ENCODE peak calls at places on chromosomes 3 and 15, in four cellular contexts. B is MM.1S; G is CD4-positive, alpha-beta memory T cell; P is naive thymus-derived CD4-positive, alpha-beta T cell. U is an unnamed sample.

GRCh38 chr3:143608966-143609365 is 239.3 kb downstream of the SLC9A9 start:
- DNase-seq in B (no peak), G (no peak), P (no peak), U (no peak)

GRCh38 chr15:100623301-100623700 is 20.9 kb downstream of the ASB7 start:
- DNase-seq in B (no peak), G (no peak), P (no peak), U (no peak)

GRCh38 chr3:57794501-57794900 is 38.4 kb downstream of the SLMAP start:
- DNase-seq in B (no peak), G (no peak), P (no peak), U (no peak)

GRCh38 chr3:14879161-14879888 is 60.6 kb downstream of the FGD5 start:
- DNase-seq in B (no peak), G (peak), P (peak), U (peak)

GRCh38 chr15:99486371-99487336 is 79.1 kb upstream of the MEF2A start:
- DNase-seq in B (no peak), G (no peak), P (no peak), U (no peak)

GRCh38 chr3:46096336-46096735 is 69.1 kb upstream of the XCR1 start:
- DNase-seq in B (no peak), G (no peak), P (no peak), U (no peak)

GRCh38 chr15:27339138-27339537 is 368.2 kb downstream of the GABRG3 start:
- DNase-seq in B (no peak), G (no peak), P (no peak), U (no peak)

GRCh38 chr3:43736558-43736995 is 45.8 kb downstream of the ABHD5 start:
- DNase-seq in B (no peak), G (no peak), P (no peak), U (no peak)

GRCh38 chr3:100087203-100087602 is 27.1 kb downstream of the FILIP1L start:
- DNase-seq in B (peak), G (no peak), P (no peak), U (no peak)

GRCh38 chr3:83321457-83321856 is 1560.0 kb upstream of the GBE1 start:
- DNase-seq in B (peak), G (no peak), P (no peak), U (peak)

GRCh38 chr3:71548995-71549394 is 34.5 kb downstream of the FOXP1 start:
- DNase-seq in B (no peak), G (no peak), P (no peak), U (no peak)

GRCh38 chr15:68154923-68155559 is 50.1 kb downstream of the CALML4 start:
- DNase-seq in B (peak), G (peak), P (peak), U (peak)

GRCh38 chr3:128499724-128500275 is 6.8 kb upstream of the GATA2 start:
- DNase-seq in B (no peak), G (no peak), P (no peak), U (no peak)

GRCh38 chr3:136819784-136820640 is 1.1 kb downstream of the SLC35G2 start:
- DNase-seq in B (no peak), G (peak), P (no peak), U (no peak)

GRCh38 chr3:194422188-194422587 is 23.1 kb upstream of the GP5 start:
- DNase-seq in B (no peak), G (no peak), P (no peak), U (no peak)

GRCh38 chr15:101066501-101067408 is 147.6 kb downstream of the LRRK1 start:
- DNase-seq in B (no peak), G (no peak), P (no peak), U (no peak)

GRCh38 chr3:40923130-40923529 is 276.2 kb upstream of the CTNNB1 start:
- DNase-seq in B (no peak), G (no peak), P (no peak), U (no peak)

GRCh38 chr15:88141490-88141889 is 115.0 kb downstream of the NTRK3 start:
- DNase-seq in B (no peak), G (no peak), P (no peak), U (no peak)

GRCh38 chr3:181915556-181915955 is 203.8 kb downstream of the SOX2 start:
- DNase-seq in B (no peak), G (no peak), P (no peak), U (no peak)

GRCh38 chr3:47850062-47850802 is 47.3 kb downstream of the DHX30 start:
- DNase-seq in B (no peak), G (no peak), P (no peak), U (no peak)

GRCh38 chr15:66785637-66786036 is 83.6 kb downstream of the SMAD6 start:
- DNase-seq in B (no peak), G (no peak), P (no peak), U (no peak)

GRCh38 chr15:91268510-91268909 is 168.5 kb downstream of the SV2B start:
- DNase-seq in B (peak), G (no peak), P (no peak), U (no peak)

GRCh38 chr3:162170581-162170980 is 674.0 kb downstream of the OTOL1 start:
- DNase-seq in B (no peak), G (no peak), P (no peak), U (no peak)

GRCh38 chr15:28459279-28459678 is 73.5 kb downstream of the GOLGA8G start:
- DNase-seq in B (no peak), G (no peak), P (no peak), U (no peak)

GRCh38 chr3:124766113-124767095 is 36.2 kb downstream of the UMPS start:
- DNase-seq in B (no peak), G (no peak), P (no peak), U (no peak)

GRCh38 chr3:17979248-17979647 is 236.8 kb upstream of the TBC1D5 start:
- DNase-seq in B (no peak), G (no peak), P (no peak), U (peak)

GRCh38 chr3:114418724-114419543 is 125.1 kb downstream of the TIGIT start:
- DNase-seq in B (peak), G (peak), P (peak), U (peak)

GRCh38 chr3:25044762-25045161 is 383.3 kb upstream of the RARB start:
- DNase-seq in B (no peak), G (no peak), P (no peak), U (no peak)

GRCh38 chr3:100189444-100189964 is 71.3 kb upstream of the TBC1D23 start:
- DNase-seq in B (no peak), G (no peak), P (no peak), U (no peak)

GRCh38 chr3:147864754-147865354 is 455.7 kb downstream of the ZIC1 start:
- DNase-seq in B (no peak), G (no peak), P (no peak), U (no peak)

GRCh38 chr15:55586808-55587207 is 1.3 kb downstream of the PYGO1 start:
- DNase-seq in B (no peak), G (no peak), P (no peak), U (no peak)

GRCh38 chr3:24136624-24137310 is 191.7 kb downstream of the NR1D2 start:
- DNase-seq in B (peak), G (no peak), P (no peak), U (no peak)

GRCh38 chr3:52891615-52892081 is 5.7 kb downstream of the STIMATE start:
- DNase-seq in B (no peak), G (no peak), P (no peak), U (no peak)

GRCh38 chr15:99502182-99502581 is 63.6 kb upstream of the MEF2A start:
- DNase-seq in B (no peak), G (no peak), P (no peak), U (no peak)

GRCh38 chr3:43879166-43879565 is 188.4 kb downstream of the ABHD5 start:
- DNase-seq in B (peak), G (no peak), P (no peak), U (no peak)

GRCh38 chr15:77599357-77599756 is 33.4 kb downstream of the LINGO1 start:
- DNase-seq in B (no peak), G (no peak), P (no peak), U (no peak)

DNA sequence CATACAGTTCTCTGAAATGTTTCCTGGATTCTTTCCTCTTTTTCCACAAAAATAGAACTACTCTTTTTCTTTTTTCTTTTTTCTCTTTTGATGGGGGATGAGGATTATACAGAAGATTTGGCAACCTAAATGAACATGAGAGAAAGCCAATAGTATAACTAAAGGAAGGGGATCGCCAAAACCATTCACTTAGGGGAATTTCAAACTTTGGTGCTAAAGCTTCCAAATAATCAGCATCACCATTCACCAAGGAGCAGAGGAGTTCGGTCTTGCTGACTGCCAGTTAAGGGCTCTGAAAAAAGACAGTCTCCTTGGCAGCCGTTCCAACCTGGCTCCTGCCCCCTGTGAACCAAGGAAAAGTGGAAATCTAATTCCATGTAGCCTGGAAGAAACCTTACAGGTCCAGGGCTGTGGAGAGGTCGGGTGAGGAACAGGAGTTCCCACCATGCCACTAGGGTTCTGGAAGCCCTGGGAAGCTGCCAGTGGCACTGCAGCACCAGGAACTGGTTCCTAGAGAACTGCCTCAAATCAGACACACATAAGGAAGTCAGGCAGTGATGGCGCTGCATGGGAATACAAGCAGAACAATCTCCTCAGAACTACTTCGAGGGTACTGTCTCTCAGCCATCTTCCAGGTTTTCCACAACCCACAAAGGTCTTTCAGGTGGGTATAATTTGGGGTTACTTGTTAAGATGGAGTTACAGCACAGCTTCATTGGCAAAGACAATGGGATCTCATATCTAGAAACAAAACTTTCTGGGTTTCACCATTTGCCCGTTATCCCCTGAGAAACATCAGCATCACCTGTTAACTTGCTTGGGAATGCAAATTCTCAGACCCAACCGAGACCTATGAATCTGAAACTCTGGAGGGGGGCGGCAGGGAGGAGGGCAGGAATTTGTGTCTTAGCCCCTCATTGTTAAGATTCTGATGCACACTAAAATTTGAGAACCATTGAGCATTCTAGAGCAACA is 176.7 kb downstream of the TNIK start:
- DNase-seq in B (no peak), G (no peak), P (no peak), U (no peak)
- H3K4me3 ChIP-seq in B (no peak), G (no peak), P (no peak), U (no peak)

GRCh38 chr3:122912772-122913538 is 114.6 kb downstream of the SEMA5B start:
- DNase-seq in B (no peak), G (no peak), P (no peak), U (no peak)
- H3K4me3 ChIP-seq in B (no peak), G (no peak), P (no peak), U (no peak)

DNA sequence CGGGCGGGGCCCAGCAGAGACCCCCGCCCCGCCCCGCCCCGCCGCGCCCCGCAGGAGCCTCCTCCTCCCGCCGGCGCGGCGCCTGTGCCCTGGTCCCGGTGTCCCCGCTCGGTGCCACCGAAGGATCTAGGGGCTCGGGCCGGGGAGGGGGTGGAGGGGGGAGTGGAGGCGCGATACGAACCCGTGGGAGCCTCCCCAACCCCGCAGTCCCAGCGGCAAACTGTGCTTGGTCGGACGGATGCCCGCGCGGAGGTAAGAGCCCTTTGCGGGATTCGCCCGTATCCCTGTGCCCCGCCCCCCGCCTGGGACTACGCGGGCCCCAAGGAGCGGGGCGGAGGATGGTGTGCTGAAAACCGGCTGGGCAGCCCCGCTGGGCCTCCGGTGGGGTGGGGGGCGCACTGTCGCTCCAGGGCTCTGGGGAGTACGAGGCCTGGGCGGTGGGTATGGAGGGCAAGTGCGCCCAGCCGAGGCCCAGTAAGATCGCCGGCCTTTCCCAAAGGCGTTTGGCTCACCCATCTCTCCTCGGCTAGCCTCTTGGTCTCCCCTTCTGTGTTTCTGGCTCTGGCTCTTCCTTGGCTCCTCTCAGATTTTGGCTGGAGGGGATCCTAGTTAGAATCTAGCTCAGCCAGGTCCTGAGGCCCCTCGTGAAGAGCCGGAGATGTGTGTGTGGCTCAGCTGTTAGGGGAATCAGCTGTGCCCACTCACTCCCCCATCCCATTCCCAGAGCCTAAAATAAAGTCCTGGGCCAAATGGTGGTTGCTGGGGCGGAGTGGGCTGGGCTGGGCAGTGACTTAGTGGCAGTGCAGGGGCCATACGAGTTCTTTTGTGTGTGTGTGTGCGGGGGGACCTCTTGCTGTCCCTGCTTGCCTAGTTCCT is 65.7 kb upstream of the POLG start:
- DNase-seq in B (peak), G (no peak), P (no peak), U (no peak)
- H3K4me3 ChIP-seq in B (peak), G (no peak), P (no peak), U (peak)

GRCh38 chr15:26083457-26084350 is 220.6 kb upstream of the ATP10A start:
- DNase-seq in B (no peak), G (no peak), P (no peak), U (no peak)
- H3K4me3 ChIP-seq in B (no peak), G (no peak), P (no peak), U (no peak)

GRCh38 chr15:73993211-73993994 is 1.1 kb upstream of the PML start:
- DNase-seq in B (no peak), G (no peak), P (no peak), U (no peak)

GRCh38 chr15:73991726-73992593 is at the start of gene STOML1:
- DNase-seq in B (peak), G (peak), P (peak), U (peak)

GRCh38 chr15:73991260-73991659 is 835 bp downstream of the STOML1 start:
- DNase-seq in B (no peak), G (no peak), P (no peak), U (no peak)

GRCh38 chr15:73994419-73994883 is at the start of gene PML:
- DNase-seq in B (peak), G (peak), P (peak), U (peak)

GRCh38 chr15:73992594-73992898 is 451 bp upstream of the STOML1 start:
- DNase-seq in B (no peak), G (no peak), P (no peak), U (no peak)
- H3K4me3 ChIP-seq in B (peak), G (peak), P (peak), U (peak)

GRCh38 chr15:74132681-74133070 is 2.3 kb downstream of the ISLR2 start:
- DNase-seq in B (no peak), G (no peak), P (no peak), U (no peak)

GRCh38 chr15:74133071-74133702 is 2.8 kb downstream of the ISLR2 start:
- DNase-seq in B (no peak), G (no peak), P (no peak), U (no peak)

GRCh38 chr15:74135041-74135565 is 4.7 kb downstream of the ISLR2 start:
- DNase-seq in B (no peak), G (no peak), P (no peak), U (no peak)

GRCh38 chr15:74134387-74135027 is 4.1 kb downstream of the ISLR2 start:
- DNase-seq in B (no peak), G (no peak), P (no peak), U (no peak)

DNA sequence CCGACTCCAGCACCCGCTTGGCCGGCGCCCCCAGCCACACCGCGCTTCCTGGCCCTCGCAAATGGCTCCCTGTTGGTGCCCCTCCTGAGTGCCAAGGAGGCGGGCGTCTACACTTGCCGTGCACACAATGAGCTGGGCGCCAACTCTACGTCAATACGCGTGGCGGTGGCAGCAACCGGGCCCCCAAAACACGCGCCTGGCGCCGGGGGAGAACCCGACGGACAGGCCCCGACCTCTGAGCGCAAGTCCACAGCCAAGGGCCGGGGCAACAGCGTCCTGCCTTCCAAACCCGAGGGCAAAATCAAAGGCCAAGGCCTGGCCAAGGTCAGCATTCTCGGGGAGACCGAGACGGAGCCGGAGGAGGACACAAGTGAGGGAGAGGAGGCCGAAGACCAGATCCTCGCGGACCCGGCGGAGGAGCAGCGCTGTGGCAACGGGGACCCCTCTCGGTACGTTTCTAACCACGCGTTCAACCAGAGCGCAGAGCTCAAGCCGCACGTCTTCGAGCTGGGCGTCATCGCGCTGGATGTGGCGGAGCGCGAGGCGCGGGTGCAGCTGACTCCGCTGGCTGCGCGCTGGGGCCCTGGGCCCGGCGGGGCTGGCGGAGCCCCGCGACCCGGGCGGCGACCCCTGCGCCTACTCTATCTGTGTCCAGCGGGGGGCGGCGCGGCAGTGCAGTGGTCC is 3.5 kb downstream of the ISLR2 start:
- DNase-seq in B (no peak), G (no peak), P (no peak), U (no peak)
- H3K4me3 ChIP-seq in B (no peak), G (no peak), P (no peak), U (no peak)

GRCh38 chr3:126550488-126551051 is 8.2 kb downstream of the C3orf22 start:
- DNase-seq in B (no peak), G (no peak), P (no peak), U (no peak)

GRCh38 chr3:126549861-126550487 is 8.8 kb downstream of the C3orf22 start:
- DNase-seq in B (no peak), G (no peak), P (no peak), U (no peak)

GRCh38 chr3:126546549-126547239 is 12.0 kb downstream of the C3orf22 start:
- DNase-seq in B (no peak), G (no peak), P (no peak), U (no peak)

GRCh38 chr3:126551066-126551838 is 7.5 kb downstream of the C3orf22 start:
- DNase-seq in B (no peak), G (no peak), P (no peak), U (no peak)

GRCh38 chr3:126548556-126549466 is 9.9 kb downstream of the C3orf22 start:
- DNase-seq in B (no peak), G (no peak), P (no peak), U (peak)
- H3K4me3 ChIP-seq in B (no peak), G (no peak), P (no peak), U (no peak)

DNA sequence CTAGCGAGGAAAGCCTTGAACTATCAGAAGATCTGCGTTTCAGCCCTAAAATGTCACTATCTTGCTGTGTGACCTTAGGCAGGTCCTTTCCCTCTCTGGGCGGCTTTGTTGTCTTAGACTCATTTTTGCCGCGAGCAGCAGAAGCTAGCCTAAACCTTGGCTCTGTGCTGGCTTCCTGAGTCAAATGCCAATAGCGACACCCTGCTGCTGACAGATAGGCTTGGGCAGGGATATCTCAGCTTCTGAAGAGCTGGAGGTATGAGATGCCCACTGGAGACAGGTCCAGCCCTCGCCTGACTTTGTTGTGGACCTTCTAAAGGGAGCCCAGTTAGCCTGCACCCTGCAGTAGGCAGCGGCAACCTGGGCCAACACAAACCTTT is 1.3 kb downstream of the ADAMTSL3 start:
- DNase-seq in B (no peak), G (no peak), P (no peak), U (no peak)
- H3K4me3 ChIP-seq in B (no peak), G (no peak), P (no peak), U (no peak)